ENCODE peak calls at places on chromosome 1, in ten cellular contexts. X is pancreas; H is psoas muscle; O is activated CD4-positive, CD25-positive, alpha-beta regulatory T cell treated with anti-CD3 and anti-CD28 coated beads, Interleukin-2, amount 50 U/mL, for 72 hours; T is activated B cell treated with CpG ODN at 0.5 μM for 24 hours; Q is pons; B is neural crest cell; Z is naive thymus-derived CD8-positive, alpha-beta T cell; U is Calu3; F is body of pancreas. S is an unnamed sample.

GRCh38 chr1:108644984-108645383 is 15.9 kb downstream of the HENMT1 start:
- DNase-seq in X (no peak), H (no peak), O (no peak), T (no peak), Q (no peak), B (no peak), Z (peak), U (no peak), F (no peak), S (no peak)

GRCh38 chr1:116122955-116123757 is 12.0 kb downstream of the MAB21L3 start:
- DNase-seq in X (no peak), H (no peak), O (no peak), T (no peak), Q (no peak), B (no peak), Z (no peak), U (peak), F (no peak), S (peak)

GRCh38 chr1:225903623-225904022 is 14.7 kb upstream of the LEFTY1 start:
- DNase-seq in X (no peak), H (no peak), O (no peak), T (no peak), Q (no peak), B (no peak), Z (no peak), U (no peak), F (no peak), S (no peak)

GRCh38 chr1:33061827-33062226 is 19.1 kb upstream of the AZIN2 start:
- DNase-seq in X (no peak), H (no peak), O (no peak), T (no peak), Q (peak), B (no peak), Z (no peak), U (no peak), F (no peak), S (no peak)

GRCh38 chr1:229086091-229086490 is 184.8 kb upstream of the RAB4A start:
- DNase-seq in X (no peak), H (no peak), O (no peak), T (no peak), Q (no peak), B (no peak), Z (no peak), U (no peak), F (no peak), S (no peak)

GRCh38 chr1:215479567-215479966 is 87.5 kb upstream of the KCTD3 start:
- DNase-seq in X (no peak), H (no peak), O (no peak), T (no peak), Q (no peak), B (no peak), Z (no peak), U (no peak), F (no peak), S (no peak)

GRCh38 chr1:180842890-180843289 is 69.8 kb upstream of the KIAA1614 start:
- DNase-seq in X (no peak), H (no peak), O (no peak), T (no peak), Q (peak), B (no peak), Z (no peak), U (no peak), F (peak), S (no peak)

GRCh38 chr1:208595745-208596144 is 351.6 kb upstream of the PLXNA2 start:
- DNase-seq in X (no peak), H (no peak), O (no peak), T (no peak), Q (no peak), B (no peak), Z (no peak), U (no peak), F (no peak), S (no peak)

S was measured in mucosa of gallbladder.